ENCODE peak calls at places on chromosomes 11 and 22, in five cellular contexts. S, D, Z, F and B are unnamed samples.

GRCh38 chr11:65865550-65866172 is 5.4 kb downstream of the MUS81 start:
- DNase-seq in S (no peak), D (no peak), Z (no peak), F (no peak), B (no peak)

GRCh38 chr22:49664371-49664881 is 163.2 kb downstream of the BRD1 start:
- DNase-seq in S (no peak), D (no peak), Z (peak), F (no peak), B (no peak)

GRCh38 chr11:75160328-75160757 is 9.4 kb downstream of the SLCO2B1 start:
- DNase-seq in S (no peak), D (no peak), Z (no peak), F (no peak), B (no peak)

GRCh38 chr11:117385906-117386305 is 58.3 kb downstream of the CEP164 start:
- DNase-seq in S (no peak), D (no peak), Z (peak), F (no peak), B (no peak)

GRCh38 chr11:15967966-15968365 is 388.4 kb downstream of the SOX6 start:
- DNase-seq in S (no peak), D (no peak), Z (no peak), F (no peak), B (no peak)

GRCh38 chr11:22491826-22492225 is 133.8 kb downstream of the FANCF start:
- DNase-seq in S (no peak), D (no peak), Z (peak), F (no peak), B (peak)

GRCh38 chr11:109644158-109644557 is 222.2 kb downstream of the C11orf87 start:
- DNase-seq in S (peak), D (peak), Z (no peak), F (peak), B (no peak)

GRCh38 chr11:35321532-35322320 is 97.6 kb downstream of the SLC1A2 start:
- DNase-seq in S (no peak), D (no peak), Z (no peak), F (no peak), B (peak)

GRCh38 chr11:108906329-108906728 is 241.5 kb downstream of the DDX10 start:
- DNase-seq in S (no peak), D (no peak), Z (no peak), F (peak), B (no peak)

GRCh38 chr11:36253238-36253637 is 36.0 kb downstream of the COMMD9 start:
- DNase-seq in S (no peak), D (no peak), Z (no peak), F (no peak), B (no peak)

GRCh38 chr11:70423523-70424505 is 25.5 kb downstream of the CTTN start:
- DNase-seq in S (no peak), D (no peak), Z (no peak), F (peak), B (peak)

GRCh38 chr22:35045451-35045850 is 20.5 kb upstream of the ISX start:
- DNase-seq in S (no peak), D (peak), Z (no peak), F (no peak), B (no peak)

GRCh38 chr11:34960277-34960676 is 43.9 kb downstream of the PDHX start:
- DNase-seq in S (peak), D (no peak), Z (no peak), F (no peak), B (no peak)

GRCh38 chr22:46390652-46391301 is 55.3 kb downstream of the TRMU start:
- DNase-seq in S (peak), D (no peak), Z (no peak), F (peak), B (peak)
- TF ChIP-seq CTCF in S (peak), D (peak), Z (no peak), F (peak), B (peak)

GRCh38 chr22:38202437-38203089 is 769 bp downstream of the MAFF start:
- DNase-seq in S (peak), D (peak), Z (peak), F (peak), B (peak)

GRCh38 chr22:38199826-38200559 is 1.8 kb upstream of the MAFF start:
- DNase-seq in S (no peak), D (no peak), Z (no peak), F (no peak), B (no peak)

GRCh38 chr22:38201718-38202436 is at the start of gene MAFF:
- DNase-seq in S (peak), D (peak), Z (peak), F (peak), B (peak)

GRCh38 chr22:38203090-38203810 is 1.5 kb downstream of the MAFF start:
- DNase-seq in S (no peak), D (peak), Z (peak), F (peak), B (no peak)

DNA sequence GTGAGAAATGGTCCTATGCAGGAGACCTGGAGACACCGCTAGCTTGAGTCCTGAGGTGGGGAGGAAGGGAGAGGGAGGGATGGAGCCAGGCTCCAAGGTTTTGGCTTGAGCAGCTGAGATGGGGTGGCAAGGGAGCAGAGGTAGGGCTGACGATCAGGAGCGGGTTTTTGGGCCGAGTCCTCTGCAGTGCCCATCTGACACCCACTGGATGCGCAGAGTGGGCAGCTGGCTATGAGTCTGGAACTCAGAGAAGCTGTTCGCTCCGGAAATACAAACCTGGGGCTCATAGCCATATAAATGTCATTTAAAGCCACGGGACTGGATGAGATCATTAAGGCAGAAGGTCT is 450 bp upstream of the MAFF start:
- DNase-seq in S (no peak), D (no peak), Z (peak), F (no peak), B (no peak)
- H3K4me3 ChIP-seq in S (no peak), D (peak), Z (no peak), F (peak), B (peak)

DNA sequence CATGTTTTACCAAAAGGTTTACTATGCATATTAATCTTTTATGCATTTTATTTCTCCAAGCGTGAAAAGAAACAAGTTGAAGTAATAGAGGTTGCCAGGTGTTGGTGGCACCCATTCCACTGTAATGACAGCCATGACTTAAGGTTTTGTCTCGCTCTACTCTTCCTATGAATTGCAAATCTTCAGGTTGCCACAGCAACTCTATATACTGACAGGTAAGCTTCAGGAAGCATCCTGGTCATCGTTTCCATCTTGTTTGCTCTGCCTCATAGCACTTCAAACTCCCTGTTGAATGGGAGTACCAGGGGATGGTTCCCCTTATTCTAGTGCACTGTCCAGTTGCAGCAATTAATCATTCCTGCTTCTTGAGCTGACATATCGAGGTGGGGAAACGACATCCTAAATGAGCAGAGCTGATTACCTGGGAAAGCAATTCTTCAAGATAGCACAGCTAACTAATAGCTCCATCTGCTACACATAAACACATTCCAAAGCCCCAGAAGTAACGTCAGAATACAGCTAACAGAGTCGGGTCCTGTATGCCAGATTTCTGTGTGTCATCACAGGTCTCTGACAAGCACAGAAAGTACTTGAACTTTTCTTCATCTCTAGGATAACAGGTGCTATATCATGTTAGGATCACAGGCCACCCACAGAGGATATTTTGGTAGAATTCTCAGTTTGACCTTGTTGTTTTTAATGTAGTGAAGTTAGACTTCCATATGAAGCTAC is 80.3 kb downstream of the CADM1 start:
- DNase-seq in S (no peak), D (no peak), Z (no peak), F (no peak), B (no peak)
- TF ChIP-seq CTCF in S (no peak), D (no peak), Z (no peak), F (no peak), B (no peak)

GRCh38 chr11:125496465-125496817 is 376 bp upstream of the FEZ1 start:
- DNase-seq in S (no peak), D (no peak), Z (no peak), F (no peak), B (no peak)

GRCh38 chr11:125498521-125498920 is 2.5 kb upstream of the FEZ1 start:
- DNase-seq in S (no peak), D (no peak), Z (no peak), F (no peak), B (no peak)

GRCh38 chr11:125494987-125495725 is 909 bp downstream of the FEZ1 start:
- DNase-seq in S (peak), D (peak), Z (peak), F (no peak), B (no peak)

GRCh38 chr11:125494033-125494364 is 2.1 kb downstream of the FEZ1 start:
- DNase-seq in S (no peak), D (no peak), Z (no peak), F (no peak), B (no peak)

DNA sequence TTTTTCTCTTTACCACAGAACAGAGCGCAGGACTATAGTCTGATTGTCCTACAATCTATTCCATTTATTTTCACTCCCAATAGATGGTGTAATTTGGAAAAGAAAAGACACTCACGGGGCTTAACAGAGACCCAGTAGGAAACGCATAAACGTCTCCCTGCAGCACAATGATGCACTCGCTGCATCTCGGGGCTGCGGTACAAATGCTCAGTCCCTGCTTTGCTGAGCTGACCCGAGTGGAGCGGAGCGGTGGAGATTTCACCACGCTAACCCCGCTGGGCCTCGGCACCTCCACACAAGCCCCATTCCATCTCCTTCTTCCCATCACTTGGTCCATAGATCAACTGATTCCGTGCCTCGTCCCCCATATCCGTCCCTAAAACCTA is 1.5 kb downstream of the FEZ1 start:
- DNase-seq in S (no peak), D (no peak), Z (no peak), F (no peak), B (no peak)
- H3K4me3 ChIP-seq in S (no peak), D (peak), Z (no peak), F (no peak), B (peak)

GRCh38 chr22:25131198-25131887 is 68.3 kb upstream of the CRYBB3 start:
- DNase-seq in S (no peak), D (no peak), Z (no peak), F (no peak), B (no peak)
- TF ChIP-seq CTCF in S (no peak), D (no peak), Z (no peak), F (peak), B (no peak)